ENCODE peak calls at places on chromosomes 11 and 22, in six cellular contexts. Y, T, C, D, U and L are unnamed samples.

GRCh38 chr22:44668190-44668885 is 33.7 kb upstream of the PRR5 start:
- DNase-seq in C (no peak), U (no peak), Y (peak), T (no peak), D (no peak), L (no peak)

GRCh38 chr22:36839356-36840073 is 21.3 kb upstream of the NCF4 start:
- DNase-seq in U (no peak), T (peak), D (no peak), C (no peak), Y (no peak), L (no peak)

GRCh38 chr22:11629661-11630385 is 3898.2 kb upstream of the OR11H1 start:
- DNase-seq in T (no peak), Y (peak), C (no peak), D (no peak), U (no peak), L (no peak)

GRCh38 chr11:85316967-85317366 is 310.2 kb downstream of the DLG2 start:
- DNase-seq in D (no peak), C (peak), U (peak), Y (no peak), T (no peak), L (no peak)

GRCh38 chr11:111765320-111765983 is 737 bp downstream of the PPP2R1B start:
- DNase-seq in C (no peak), T (no peak), Y (no peak), D (no peak), U (no peak), L (no peak)

GRCh38 chr11:65575568-65576231 is at the start of gene EHBP1L1:
- DNase-seq in Y (peak), T (peak), U (peak), D (peak), C (peak), L (no peak)

GRCh38 chr22:26416670-26417270 is 12.3 kb upstream of the ASPHD2 start:
- DNase-seq in T (peak), Y (no peak), C (no peak), D (no peak), U (no peak), L (no peak)

GRCh38 chr11:86688398-86689179 is 16.2 kb upstream of the ME3 start:
- DNase-seq in D (no peak), U (peak), T (peak), C (peak), Y (no peak), L (no peak)

GRCh38 chr11:19934828-19935259 is 222.2 kb downstream of the NAV2 start:
- DNase-seq in T (peak), U (no peak), D (peak), Y (no peak), C (no peak), L (no peak)

GRCh38 chr11:57787920-57788716 is 26.5 kb downstream of the CTNND1 start:
- DNase-seq in C (no peak), D (no peak), Y (no peak), U (peak), T (no peak), L (peak)

GRCh38 chr11:33320814-33321330 is 63.7 kb downstream of the HIPK3 start:
- DNase-seq in U (no peak), D (peak), C (no peak), Y (no peak), T (peak), L (no peak)

GRCh38 chr11:114085965-114086364 is 26.5 kb downstream of the ZBTB16 start:
- DNase-seq in Y (no peak), T (no peak), U (no peak), D (no peak), C (no peak), L (no peak)

GRCh38 chr11:69209038-69209350 is 53.3 kb downstream of the SMIM38 start:
- DNase-seq in Y (no peak), T (no peak), D (no peak), C (no peak), U (no peak), L (no peak)

GRCh38 chr11:44775366-44776356 is 48.9 kb downstream of the TSPAN18 start:
- DNase-seq in C (peak), U (no peak), D (peak), T (peak), Y (peak), L (peak)

GRCh38 chr11:133927690-133928627 is 28.8 kb downstream of the IGSF9B start:
- DNase-seq in D (peak), T (peak), Y (peak), C (peak), U (no peak), L (peak)

GRCh38 chr11:81963018-81963417 is 770.6 kb downstream of the FAM181B start:
- DNase-seq in D (no peak), C (peak), U (no peak), T (no peak), Y (peak), L (peak)

GRCh38 chr11:66600924-66601233 is 7.9 kb downstream of the CCS start:
- DNase-seq in Y (no peak), T (no peak), C (no peak), U (no peak), D (no peak), L (no peak)

GRCh38 chr22:36015155-36015805 is 13.3 kb downstream of the RBFOX2 start:
- DNase-seq in D (no peak), Y (no peak), U (no peak), T (no peak), C (no peak), L (no peak)

GRCh38 chr11:126329644-126330200 is 25.8 kb upstream of the ST3GAL4 start:
- DNase-seq in Y (no peak), T (peak), C (no peak), U (no peak), D (no peak), L (no peak)

GRCh38 chr11:75532200-75532972 is 6.6 kb upstream of the GDPD5 start:
- DNase-seq in Y (peak), C (peak), U (peak), D (peak), T (peak), L (peak)

DNA sequence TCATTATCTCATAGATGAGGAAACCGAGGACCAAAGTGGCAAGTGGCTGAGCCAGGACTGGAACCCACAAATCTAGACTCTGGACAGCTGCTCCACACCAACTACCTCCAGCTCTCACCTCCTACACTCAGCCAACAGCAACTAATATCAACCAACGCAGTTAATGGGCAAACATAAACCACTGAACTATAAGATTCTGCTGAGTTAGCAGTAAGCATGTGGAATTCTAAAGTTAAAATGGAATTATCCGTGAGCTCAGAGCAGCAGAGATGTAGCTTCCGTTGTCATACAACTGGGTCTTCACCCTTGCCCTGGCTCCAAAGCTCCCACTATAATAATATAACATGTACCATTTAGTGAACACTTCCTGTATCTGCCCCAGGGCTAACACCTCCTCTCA is 27.1 kb downstream of the FAM227A start:
- DNase-seq in D (no peak), C (no peak), Y (no peak), T (no peak), U (no peak), L (no peak)
- TF ChIP-seq SMC3 in D (no peak), C (no peak), Y (no peak), T (no peak), U (no peak), L (no peak)

DNA sequence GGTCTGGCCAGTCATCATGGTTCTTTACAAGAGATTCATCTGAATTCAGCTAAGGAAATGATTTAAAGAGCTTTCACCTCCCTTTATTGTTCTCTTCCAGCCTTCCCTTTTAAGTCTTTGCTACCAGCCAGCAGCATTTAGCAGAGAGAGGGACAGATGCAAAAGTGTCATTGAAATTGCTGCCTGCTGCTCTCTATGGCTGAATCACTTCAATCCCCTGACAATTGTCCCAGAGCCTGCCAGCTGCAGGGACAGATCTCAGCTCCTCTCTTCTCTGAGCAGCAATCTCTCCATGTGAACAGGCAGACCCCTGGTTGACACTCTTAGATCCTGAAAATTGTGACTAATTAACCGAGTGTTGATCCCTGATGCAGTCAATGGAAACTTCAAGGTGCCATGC is 816.9 kb upstream of the CCDC90B start:
- DNase-seq in C (no peak), U (no peak), T (no peak), Y (no peak), D (no peak), L (no peak)
- TF ChIP-seq SMC3 in C (no peak), U (no peak), T (no peak), Y (no peak), D (no peak), L (no peak)

DNA sequence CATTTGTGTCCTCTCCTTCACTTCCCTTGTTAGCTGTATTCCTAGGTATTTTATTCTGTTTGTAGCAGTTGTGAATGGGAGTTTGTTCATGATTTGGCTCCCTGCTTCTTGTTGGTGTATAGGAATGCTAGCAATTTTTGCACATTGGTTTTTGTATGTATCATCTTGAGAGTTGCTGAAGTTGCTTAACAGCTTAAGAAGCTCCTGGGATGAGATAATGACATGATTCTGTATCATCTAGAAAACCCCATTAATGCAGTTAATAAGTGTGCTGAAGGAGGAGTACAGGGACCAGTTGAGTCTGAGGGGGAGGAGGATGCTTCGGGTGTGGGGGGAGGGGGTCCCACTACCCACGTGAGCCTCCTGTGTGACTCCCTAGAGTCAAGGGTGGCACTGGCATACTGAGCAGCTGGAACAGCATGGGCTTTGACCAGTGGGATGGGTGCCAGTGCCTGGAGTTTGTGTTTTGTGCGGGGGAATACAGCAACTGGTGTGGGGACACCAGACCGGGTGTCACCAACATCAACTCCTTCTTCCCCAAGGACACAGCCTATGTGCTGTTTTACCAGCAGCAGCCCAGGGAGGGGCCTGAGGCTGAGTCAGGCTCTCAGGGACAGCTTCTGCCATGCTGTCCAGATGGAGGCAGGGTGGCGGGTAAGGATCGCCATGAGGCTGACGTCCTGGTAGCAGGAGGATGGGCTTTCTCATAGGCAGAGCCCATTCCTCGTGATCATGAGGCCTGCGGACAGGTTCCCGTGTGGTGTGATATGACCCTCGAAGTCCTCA is 24.1 kb downstream of the USP35 start:
- DNase-seq in Y (no peak), U (no peak), D (no peak), T (peak), C (no peak), L (no peak)
- TF ChIP-seq SMC3 in Y (no peak), U (no peak), D (no peak), T (no peak), C (no peak), L (no peak)

GRCh38 chr11:64263021-64263946 is 12.0 kb downstream of the PLCB3 start:
- DNase-seq in U (no peak), C (no peak), D (no peak), T (peak), Y (peak), L (no peak)
- TF ChIP-seq SMC3 in U (no peak), C (no peak), D (no peak), T (no peak), Y (no peak), L (no peak)

GRCh38 chr11:6111635-6112034 is 4.2 kb downstream of the OR56B4 start:
- DNase-seq in T (no peak), D (no peak), C (no peak), Y (no peak), U (no peak), L (no peak)
- TF ChIP-seq SMC3 in T (no peak), D (no peak), C (no peak), Y (no peak), U (no peak), L (no peak)

GRCh38 chr11:109421981-109422590 is at the start of gene C11orf87:
- DNase-seq in U (no peak), T (no peak), C (no peak), Y (peak), D (no peak), L (no peak)
- TF ChIP-seq SMC3 in U (no peak), T (no peak), C (no peak), Y (no peak), D (no peak), L (no peak)

GRCh38 chr11:94504689-94505293 is 7.5 kb upstream of the C11orf97 start:
- DNase-seq in D (peak), T (peak), C (peak), Y (peak), U (no peak), L (peak)
- TF ChIP-seq SMC3 in D (peak), T (peak), C (peak), Y (peak), U (peak), L (peak)

GRCh38 chr11:2509481-2510001 is 64.7 kb downstream of the KCNQ1 start:
- DNase-seq in D (no peak), Y (peak), T (no peak), C (no peak), U (no peak), L (no peak)
- TF ChIP-seq SMC3 in D (no peak), Y (no peak), T (no peak), C (no peak), U (no peak), L (no peak)